ENCODE peak calls at places on chromosomes 6 and 20, in nine cellular contexts. G, V, F, I, W, O, K, T and C are unnamed samples.

GRCh38 chr6:164882236-164882635 is 427.2 kb downstream of the C6orf118 start:
- DNase-seq in G (no peak), V (no peak), F (no peak), I (no peak), W (no peak), O (no peak), K (no peak), T (no peak), C (no peak)

GRCh38 chr20:19934792-19935491 is 82.2 kb upstream of the NAA20 start:
- DNase-seq in G (no peak), V (no peak), F (peak), I (peak), W (peak), O (peak), K (peak), T (peak), C (peak)

GRCh38 chr20:1588166-1588868 is 30.8 kb upstream of the SIRPD start:
- DNase-seq in G (no peak), V (no peak), F (no peak), I (peak), W (no peak), O (no peak), K (no peak), T (no peak), C (no peak)

GRCh38 chr6:152386131-152386530 is 251.0 kb downstream of the SYNE1 start:
- DNase-seq in G (no peak), V (no peak), F (peak), I (no peak), W (no peak), O (no peak), K (no peak), T (no peak), C (no peak)

GRCh38 chr20:6045566-6045965 is 8.3 kb downstream of the LRRN4 start:
- DNase-seq in G (no peak), V (no peak), F (no peak), I (no peak), W (no peak), O (no peak), K (no peak), T (no peak), C (no peak)

GRCh38 chr6:23180504-23181293 is 611.3 kb downstream of the HDGFL1 start:
- DNase-seq in G (peak), V (no peak), F (no peak), I (no peak), W (no peak), O (peak), K (peak), T (peak), C (peak)

GRCh38 chr20:21994203-21994602 is 288.7 kb downstream of the PAX1 start:
- DNase-seq in G (no peak), V (no peak), F (no peak), I (no peak), W (no peak), O (no peak), K (no peak), T (no peak), C (no peak)

GRCh38 chr6:144673807-144674206 is 388.7 kb downstream of the UTRN start:
- DNase-seq in G (no peak), V (no peak), F (no peak), I (no peak), W (no peak), O (no peak), K (no peak), T (no peak), C (no peak)

GRCh38 chr6:151847064-151847463 is 39.6 kb downstream of the ESR1 start:
- DNase-seq in G (no peak), V (peak), F (peak), I (no peak), W (no peak), O (peak), K (no peak), T (peak), C (no peak)

GRCh38 chr20:63591147-63591533 is 17.1 kb upstream of the HELZ2 start:
- DNase-seq in G (no peak), V (no peak), F (no peak), I (no peak), W (no peak), O (no peak), K (no peak), T (no peak), C (no peak)

GRCh38 chr20:34953960-34954359 is 1.6 kb downstream of the GSS start:
- DNase-seq in G (no peak), V (no peak), F (no peak), I (no peak), W (no peak), O (no peak), K (no peak), T (no peak), C (no peak)

GRCh38 chr6:139323511-139324445 is 32.0 kb upstream of the TXLNB start:
- DNase-seq in G (peak), V (peak), F (peak), I (peak), W (peak), O (peak), K (peak), T (peak), C (no peak)

GRCh38 chr6:107075951-107076381 is 39.3 kb downstream of the BEND3 start:
- DNase-seq in G (no peak), V (no peak), F (peak), I (no peak), W (no peak), O (no peak), K (no peak), T (no peak), C (no peak)

GRCh38 chr6:28586273-28586672 is 60.6 kb downstream of the GPX5 start:
- DNase-seq in G (no peak), V (no peak), F (no peak), I (peak), W (no peak), O (no peak), K (no peak), T (no peak), C (no peak)

GRCh38 chr6:72348926-72349325 is 272.9 kb upstream of the KCNQ5 start:
- DNase-seq in G (no peak), V (no peak), F (no peak), I (no peak), W (no peak), O (no peak), K (no peak), T (no peak), C (no peak)

GRCh38 chr6:82554706-82555105 is 191.1 kb downstream of the TPBG start:
- DNase-seq in G (no peak), V (no peak), F (no peak), I (no peak), W (no peak), O (no peak), K (no peak), T (no peak), C (no peak)

GRCh38 chr6:23498013-23498412 is 628.0 kb upstream of the NRSN1 start:
- DNase-seq in G (no peak), V (no peak), F (no peak), I (no peak), W (no peak), O (no peak), K (no peak), T (no peak), C (no peak)

GRCh38 chr6:27547157-27548075 is 74.5 kb upstream of the ZNF184 start:
- DNase-seq in G (no peak), V (peak), F (peak), I (no peak), W (no peak), O (no peak), K (no peak), T (no peak), C (no peak)

GRCh38 chr20:17650816-17651760 is 31.0 kb downstream of the RRBP1 start:
- DNase-seq in G (peak), V (no peak), F (no peak), I (no peak), W (peak), O (no peak), K (no peak), T (no peak), C (no peak)

GRCh38 chr6:475341-475740 is 83.8 kb downstream of the IRF4 start:
- DNase-seq in G (no peak), V (no peak), F (no peak), I (no peak), W (no peak), O (no peak), K (no peak), T (no peak), C (no peak)

GRCh38 chr20:51768759-51769517 is 748 bp upstream of the ATP9A start:
- DNase-seq in G (no peak), V (no peak), F (no peak), I (no peak), W (no peak), O (no peak), K (peak), T (no peak), C (no peak)

GRCh38 chr6:138692058-138692977 is 81.3 kb upstream of the CCDC28A start:
- DNase-seq in G (peak), V (peak), F (peak), I (peak), W (peak), O (peak), K (peak), T (peak), C (peak)

GRCh38 chr20:25025091-25025861 is 32.7 kb downstream of the ACSS1 start:
- DNase-seq in G (no peak), V (no peak), F (no peak), I (no peak), W (peak), O (no peak), K (no peak), T (no peak), C (no peak)

GRCh38 chr6:133682506-133683290 is 206.2 kb upstream of the TCF21 start:
- DNase-seq in G (no peak), V (no peak), F (no peak), I (no peak), W (no peak), O (no peak), K (no peak), T (no peak), C (no peak)

GRCh38 chr6:106617302-106617701 is 12.0 kb downstream of the RTN4IP1 start:
- DNase-seq in G (no peak), V (no peak), F (no peak), I (no peak), W (no peak), O (no peak), K (no peak), T (no peak), C (no peak)

GRCh38 chr6:71107935-71108420 is 151.1 kb upstream of the B3GAT2 start:
- DNase-seq in G (no peak), V (no peak), F (no peak), I (no peak), W (no peak), O (peak), K (no peak), T (peak), C (peak)

GRCh38 chr6:139436521-139437348 is 62.3 kb upstream of the CITED2 start:
- DNase-seq in G (no peak), V (no peak), F (peak), I (no peak), W (no peak), O (no peak), K (no peak), T (peak), C (no peak)

GRCh38 chr6:161644521-161644920 is 370.7 kb upstream of the AGPAT4 start:
- DNase-seq in G (no peak), V (no peak), F (no peak), I (no peak), W (no peak), O (no peak), K (no peak), T (no peak), C (no peak)

GRCh38 chr6:16415677-16416076 is 177.3 kb downstream of the GMPR start:
- DNase-seq in G (no peak), V (no peak), F (no peak), I (no peak), W (no peak), O (no peak), K (no peak), T (no peak), C (no peak)

GRCh38 chr6:40353967-40354452 is 233.2 kb downstream of the LRFN2 start:
- DNase-seq in G (no peak), V (no peak), F (no peak), I (no peak), W (no peak), O (no peak), K (no peak), T (no peak), C (no peak)

GRCh38 chr20:9478801-9479200 is 35.6 kb upstream of the LAMP5 start:
- DNase-seq in G (no peak), V (no peak), F (no peak), I (no peak), W (no peak), O (no peak), K (no peak), T (no peak), C (no peak)

GRCh38 chr20:32702706-32703425 is 29.1 kb upstream of the C20orf203 start:
- DNase-seq in G (no peak), V (no peak), F (no peak), I (no peak), W (no peak), O (no peak), K (no peak), T (no peak), C (peak)

GRCh38 chr20:63829598-63829942 is 1.5 kb downstream of the ZBTB46 start:
- DNase-seq in G (no peak), V (no peak), F (no peak), I (no peak), W (no peak), O (no peak), K (no peak), T (peak), C (no peak)

GRCh38 chr6:33432546-33432945 is 12.7 kb downstream of the SYNGAP1 start:
- DNase-seq in G (no peak), V (no peak), F (no peak), I (no peak), W (no peak), O (no peak), K (no peak), T (no peak), C (no peak)

GRCh38 chr6:33431880-33432541 is 12.1 kb downstream of the SYNGAP1 start:
- DNase-seq in G (no peak), V (peak), F (no peak), I (no peak), W (no peak), O (no peak), K (no peak), T (no peak), C (no peak)

GRCh38 chr6:33429745-33430042 is 9.8 kb downstream of the SYNGAP1 start:
- DNase-seq in G (no peak), V (no peak), F (no peak), I (peak), W (no peak), O (no peak), K (no peak), T (no peak), C (no peak)

GRCh38 chr6:33430334-33430733 is 10.5 kb downstream of the SYNGAP1 start:
- DNase-seq in G (no peak), V (no peak), F (no peak), I (peak), W (no peak), O (no peak), K (no peak), T (no peak), C (no peak)

DNA sequence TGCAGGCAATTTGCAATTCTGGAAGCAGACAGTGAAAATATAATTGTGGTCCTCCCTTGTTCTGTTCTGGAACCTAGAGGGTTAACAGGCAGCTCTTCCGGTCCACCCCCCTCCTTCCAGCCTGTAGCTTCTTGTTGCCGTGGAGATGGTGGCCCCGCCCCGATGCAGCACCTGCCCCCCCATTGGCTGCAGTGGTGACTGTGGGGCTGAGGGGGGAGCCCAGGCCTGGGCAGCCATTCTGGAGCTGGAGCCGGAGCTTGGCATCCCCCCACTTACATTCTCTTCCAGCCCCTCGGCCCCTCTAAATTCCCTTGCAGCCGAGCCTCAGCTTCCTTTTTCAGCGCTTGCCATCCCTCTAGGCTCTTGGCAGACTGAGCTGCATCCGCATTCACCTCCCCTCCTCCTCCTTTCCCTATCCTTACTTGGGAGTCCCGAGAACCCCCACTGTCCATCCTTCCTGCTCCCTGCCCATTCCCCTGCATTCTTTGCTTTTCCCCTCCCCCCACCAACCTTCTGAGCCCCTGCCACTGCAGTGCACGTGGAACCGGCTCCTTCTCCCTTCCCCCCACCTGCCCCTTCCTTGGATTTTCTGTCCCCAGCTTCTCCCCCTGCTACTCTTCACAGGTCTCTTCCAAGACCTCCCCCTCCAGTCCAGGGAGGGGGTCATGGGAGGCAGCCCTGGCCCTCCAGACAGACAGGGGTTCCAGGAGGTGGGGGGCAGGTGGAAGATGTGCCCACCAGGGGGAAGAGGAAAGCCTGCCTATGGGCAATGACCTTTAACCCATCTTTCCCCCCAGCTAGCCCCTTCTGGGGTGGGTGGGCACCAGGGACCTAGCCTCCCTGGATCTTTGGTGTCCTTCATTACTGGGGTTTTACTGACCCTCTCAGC is 11.4 kb downstream of the SYNGAP1 start:
- DNase-seq in G (peak), V (peak), F (peak), I (peak), W (peak), O (peak), K (peak), T (peak), C (peak)
- H3K27ac ChIP-seq in G (peak), V (peak), F (peak), I (no peak), W (no peak), O (no peak), K (no peak), T (no peak), C (peak)

GRCh38 chr6:111625511-111626331 is 20.0 kb upstream of the TRAF3IP2 start:
- DNase-seq in G (peak), V (no peak), F (no peak), I (peak), W (no peak), O (peak), K (peak), T (peak), C (peak)

GRCh38 chr6:111625099-111625416 is 19.4 kb upstream of the TRAF3IP2 start:
- DNase-seq in G (no peak), V (no peak), F (no peak), I (no peak), W (no peak), O (no peak), K (no peak), T (no peak), C (no peak)

GRCh38 chr6:111626446-111626845 is 20.8 kb upstream of the TRAF3IP2 start:
- DNase-seq in G (peak), V (no peak), F (no peak), I (no peak), W (no peak), O (peak), K (no peak), T (no peak), C (no peak)

GRCh38 chr6:111623046-111623718 is 17.5 kb upstream of the TRAF3IP2 start:
- DNase-seq in G (no peak), V (no peak), F (no peak), I (no peak), W (no peak), O (no peak), K (no peak), T (no peak), C (no peak)

DNA sequence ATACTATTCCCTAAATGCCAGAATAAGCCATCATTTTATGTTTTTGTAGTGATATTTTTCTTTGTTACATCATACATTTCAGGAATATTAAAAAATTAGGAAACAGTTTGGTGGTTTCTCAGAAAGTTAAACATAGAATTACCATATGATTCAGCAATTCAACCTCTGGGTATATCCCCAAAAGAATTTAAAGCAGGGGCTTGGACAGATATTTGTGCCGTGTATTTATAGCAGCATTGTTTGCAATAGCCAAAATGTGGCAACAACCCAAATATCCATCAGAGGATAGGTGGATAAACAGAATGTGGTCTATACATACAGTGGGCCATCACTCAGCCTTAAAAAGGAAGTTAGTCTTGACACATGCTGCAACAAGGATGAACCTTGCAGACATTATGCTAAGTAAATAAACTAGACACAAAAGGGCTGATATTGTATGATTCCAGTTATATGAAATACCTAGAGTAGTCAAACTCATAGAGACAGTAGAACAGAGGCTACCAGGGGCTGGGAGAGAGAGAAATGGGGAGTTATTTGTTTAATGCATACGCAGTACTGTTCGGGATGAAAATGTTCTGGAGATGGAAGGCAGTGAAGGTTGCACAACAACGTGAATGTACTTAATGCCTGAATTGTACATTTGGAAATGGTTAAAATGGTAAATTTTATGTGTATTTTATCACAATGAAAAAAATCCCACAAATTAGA is 18.9 kb upstream of the TRAF3IP2 start:
- DNase-seq in G (no peak), V (no peak), F (no peak), I (no peak), W (no peak), O (no peak), K (no peak), T (no peak), C (no peak)
- H3K27ac ChIP-seq in G (peak), V (no peak), F (no peak), I (no peak), W (no peak), O (no peak), K (no peak), T (no peak), C (no peak)

DNA sequence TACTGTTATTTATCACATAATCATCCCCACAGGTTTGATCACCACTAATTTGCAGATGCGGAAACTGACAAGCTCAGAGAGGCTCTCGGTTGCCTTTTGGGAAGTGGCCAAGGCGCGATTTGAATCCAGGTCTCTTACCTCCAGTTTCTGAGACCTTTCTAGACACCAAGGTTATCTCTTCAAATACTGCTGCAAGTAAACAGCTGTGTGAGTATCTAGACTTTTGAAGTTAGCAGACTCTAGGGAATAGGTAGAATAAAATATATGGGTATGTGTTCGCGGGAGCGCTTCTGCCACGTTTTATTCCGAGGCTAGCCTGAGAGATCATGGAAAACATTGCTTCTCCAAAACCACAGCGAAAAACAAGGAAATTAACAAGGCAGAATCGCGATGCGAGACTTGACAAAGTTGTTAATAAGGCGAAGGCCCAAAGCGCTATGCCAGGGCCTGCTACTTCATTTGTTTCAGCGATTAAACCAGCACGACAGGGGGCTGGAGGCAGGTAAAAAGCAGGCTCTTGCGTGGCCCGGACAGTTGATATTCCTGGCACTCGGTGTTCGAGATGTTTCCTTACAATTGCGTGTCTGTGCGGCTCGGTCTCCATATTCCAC is 1.8 kb upstream of the JARID2 start:
- DNase-seq in G (peak), V (peak), F (peak), I (no peak), W (no peak), O (no peak), K (no peak), T (no peak), C (no peak)
- H3K27ac ChIP-seq in G (peak), V (peak), F (peak), I (peak), W (peak), O (peak), K (peak), T (peak), C (no peak)

DNA sequence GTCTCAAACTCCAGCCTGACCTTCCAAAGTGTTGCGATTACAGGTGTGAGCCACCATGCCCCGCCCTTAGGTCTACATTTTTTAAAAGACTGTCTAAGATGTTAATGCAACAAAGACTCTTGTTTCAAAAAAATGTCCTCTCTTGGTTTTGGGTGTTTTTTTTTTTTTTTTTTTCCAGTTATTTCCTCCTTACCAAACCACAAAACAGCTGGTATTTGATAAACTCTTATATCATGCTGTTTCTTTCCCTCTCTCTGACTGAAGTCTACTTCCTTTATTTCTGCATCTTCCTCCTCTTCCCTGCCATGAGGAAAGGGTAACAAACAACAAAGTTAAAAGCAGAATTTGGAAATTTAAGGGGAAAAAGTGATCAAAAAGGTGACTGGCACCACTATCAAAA is 21.2 kb downstream of the STK38 start:
- DNase-seq in G (no peak), V (no peak), F (no peak), I (no peak), W (no peak), O (no peak), K (no peak), T (no peak), C (no peak)
- H3K27ac ChIP-seq in G (no peak), V (no peak), F (no peak), I (no peak), W (no peak), O (no peak), K (no peak), T (no peak), C (no peak)